ENCODE peak calls at places on chromosomes 1 and 21, in seven cellular contexts. H is ovary, M is breast epithelium, Y is choroid plexus epithelial cell, P is BJ, Z is heart left ventricle, K is esophagus squamous epithelium. F is an unnamed sample.

GRCh38 chr21:42991992-42992740 is 17.8 kb downstream of the PKNOX1 start:
- DNase-seq in K (no peak), Z (peak; percentile 85), M (no peak), Y (peak; percentile 95), P (peak; percentile 67), H (peak; percentile 85), F (peak; percentile 87)

GRCh38 chr1:161196521-161197451 is 2.1 kb downstream of the ADAMTS4 start:
- DNase-seq in H (peak; percentile 61), K (no peak), M (no peak), Z (peak; percentile 67), Y (peak; percentile 84), P (peak; percentile 71), F (peak; percentile 78)

GRCh38 chr1:151513626-151514101 is 2.5 kb downstream of the CGN start:
- DNase-seq in K (no peak), Y (no peak), H (no peak), P (no peak), Z (no peak), M (peak; percentile 58), F (peak; percentile 29)

GRCh38 chr21:45828580-45829565 is 152.7 kb upstream of the COL6A1 start:
- DNase-seq in H (no peak), P (no peak), Y (no peak), M (no peak), K (no peak), Z (no peak), F (no peak)

GRCh38 chr1:93434088-93434487 is 13.8 kb upstream of the FNBP1L start:
- DNase-seq in Z (no peak), Y (no peak), M (no peak), P (no peak), K (no peak), H (no peak), F (no peak)

GRCh38 chr1:24096737-24097103 is 15.2 kb downstream of the MYOM3 start:
- DNase-seq in Y (no peak), H (no peak), K (no peak), Z (no peak), M (no peak), P (no peak), F (no peak)

GRCh38 chr1:174114788-174115448 is 44.4 kb upstream of the RABGAP1L start:
- DNase-seq in K (no peak), H (no peak), M (no peak), P (no peak), Y (peak; percentile 68), Z (no peak), F (peak; percentile 47)

GRCh38 chr1:205772607-205773032 is 2.7 kb downstream of the RAB29 start:
- DNase-seq in K (no peak), Y (no peak), P (no peak), M (no peak), Z (no peak), H (no peak), F (no peak)

GRCh38 chr1:235709018-235709417 is 59.4 kb upstream of the GNG4 start:
- DNase-seq in Y (no peak), P (no peak), Z (no peak), M (no peak), K (no peak), H (no peak), F (no peak)

GRCh38 chr1:91872560-91873081 is 13.3 kb downstream of the TGFBR3 start:
- DNase-seq in H (no peak), K (no peak), Z (no peak), Y (no peak), M (no peak), P (no peak), F (no peak)

GRCh38 chr1:245686446-245687030 is 531.8 kb downstream of the KIF26B start:
- DNase-seq in H (no peak), Y (no peak), K (no peak), P (no peak), M (no peak), Z (no peak), F (no peak)

GRCh38 chr1:22118291-22118992 is 24.5 kb downstream of the WNT4 start:
- DNase-seq in M (no peak), Z (peak; percentile 18), K (no peak), H (no peak), Y (no peak), P (no peak), F (no peak)

GRCh38 chr1:150889650-150890416 is 2.9 kb downstream of the CTXND2 start:
- DNase-seq in M (no peak), P (no peak), H (no peak), K (no peak), Y (no peak), Z (no peak), F (no peak)

GRCh38 chr1:235783148-235783776 is 83.4 kb downstream of the LYST start:
- DNase-seq in Z (no peak), Y (peak; percentile 69), H (no peak), M (no peak), P (peak; percentile 24), K (no peak), F (peak; percentile 17)

GRCh38 chr21:42147386-42148020 is 71.4 kb upstream of the ABCG1 start:
- DNase-seq in Y (no peak), H (peak; percentile 6), K (no peak), Z (no peak), M (no peak), P (no peak), F (no peak)

GRCh38 chr1:47559944-47560695 is 122.3 kb downstream of the FOXD2 start:
- DNase-seq in Y (no peak), K (no peak), H (no peak), M (no peak), P (no peak), Z (no peak), F (no peak)

GRCh38 chr1:2230781-2231666 is 2.9 kb downstream of the SKI start:
- DNase-seq in K (no peak), H (peak; percentile 61), P (no peak), M (no peak), Z (no peak), Y (no peak), F (no peak)

GRCh38 chr1:210489491-210489890 is 160.8 kb downstream of the HHAT start:
- DNase-seq in K (no peak), Z (no peak), Y (peak; percentile 4), M (no peak), H (no peak), P (no peak), F (peak; percentile 20)

DNA sequence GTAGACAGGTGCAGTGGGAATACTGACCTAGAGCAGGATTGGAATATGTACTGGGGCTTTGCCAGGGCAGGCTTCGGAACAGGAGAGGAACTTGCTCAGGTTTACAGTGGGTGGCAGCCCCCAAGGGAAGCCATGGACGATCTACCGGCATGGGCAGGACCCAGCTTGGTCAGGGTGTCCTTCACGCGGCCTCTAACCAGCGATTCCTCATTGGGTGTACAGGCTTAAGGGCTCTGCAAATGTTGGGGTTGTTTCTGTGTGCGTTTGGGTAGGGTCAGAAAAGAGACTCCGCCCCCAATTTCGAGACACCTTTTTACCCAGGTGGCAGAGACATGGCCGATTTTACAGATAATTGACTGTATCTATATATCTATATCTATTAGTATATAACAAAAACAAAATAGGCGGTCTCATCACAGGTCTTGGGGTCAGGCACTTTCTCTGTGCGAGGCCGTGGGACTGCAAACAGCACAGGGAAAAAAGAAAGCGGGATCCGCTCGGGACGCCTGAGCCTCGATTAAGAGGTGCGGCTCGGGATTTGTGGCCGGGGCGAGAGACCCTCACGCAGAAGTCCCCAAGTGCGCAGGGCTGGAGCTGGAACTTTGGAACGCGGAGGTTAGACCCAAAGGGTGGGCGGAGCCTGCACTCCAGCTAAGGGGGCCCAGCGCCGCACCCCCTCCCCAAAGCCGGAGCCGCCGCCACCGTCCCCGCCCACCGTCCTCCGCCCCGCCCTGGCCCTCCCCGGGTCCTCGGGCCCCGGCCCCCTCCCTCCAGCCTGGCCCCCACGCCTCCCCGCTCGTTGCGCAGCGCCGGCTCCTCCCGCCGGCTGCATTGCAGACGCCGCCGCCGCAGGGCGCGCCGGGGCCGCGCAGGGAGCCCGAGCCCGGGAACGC is 67.5 kb upstream of the VAMP3 start:
- DNase-seq in P (no peak), Z (no peak), M (no peak), Y (no peak), K (no peak), H (no peak), F (no peak)
- H3K4me3 ChIP-seq in P (no peak overlapping the region), Z (peak overlapping the region; percentile 34), M (peak overlapping the region; percentile 15), Y (no peak overlapping the region), K (peak overlapping the region; percentile 73), H (peak overlapping the region; percentile 44), F (no peak overlapping the region)

GRCh38 chr1:109532365-109533136 is 7.1 kb upstream of the GPR61 start:
- DNase-seq in Z (peak; percentile 86), M (peak; percentile 70), K (no peak), Y (peak; percentile 86), P (no peak), H (peak; percentile 87), F (no peak)
- H3K4me3 ChIP-seq in Z (peak overlapping the region; percentile 12), M (no peak overlapping the region), K (peak overlapping the region; percentile 39), Y (peak overlapping the region; percentile 29), P (no peak overlapping the region), H (no peak overlapping the region), F (no peak overlapping the region)

GRCh38 chr1:44604167-44604955 is 69.9 kb downstream of the TMEM53 start:
- DNase-seq in H (no peak), K (no peak), M (no peak), Z (no peak), Y (no peak), P (no peak), F (no peak)
- H3K4me3 ChIP-seq in H (no peak overlapping the region), K (no peak overlapping the region), M (no peak overlapping the region), Z (no peak overlapping the region), Y (no peak overlapping the region), P (no peak overlapping the region), F (no peak overlapping the region)

GRCh38 chr1:230123280-230124186 is 56.5 kb downstream of the GALNT2 start:
- DNase-seq in Z (no peak), P (no peak), H (no peak), Y (peak; percentile 82), M (no peak), K (no peak), F (peak; percentile 73)

GRCh38 chr1:230121950-230122349 is 54.9 kb downstream of the GALNT2 start:
- DNase-seq in P (no peak), K (no peak), M (no peak), H (no peak), Z (no peak), Y (no peak), F (no peak)

GRCh38 chr1:230124187-230125128 is 57.4 kb downstream of the GALNT2 start:
- DNase-seq in M (no peak), Y (peak; percentile 48), K (no peak), H (no peak), P (no peak), Z (no peak), F (no peak)

GRCh38 chr1:230120949-230121381 is 53.9 kb downstream of the GALNT2 start:
- DNase-seq in H (no peak), Z (no peak), M (no peak), Y (peak; percentile 57), P (no peak), K (no peak), F (no peak)

DNA sequence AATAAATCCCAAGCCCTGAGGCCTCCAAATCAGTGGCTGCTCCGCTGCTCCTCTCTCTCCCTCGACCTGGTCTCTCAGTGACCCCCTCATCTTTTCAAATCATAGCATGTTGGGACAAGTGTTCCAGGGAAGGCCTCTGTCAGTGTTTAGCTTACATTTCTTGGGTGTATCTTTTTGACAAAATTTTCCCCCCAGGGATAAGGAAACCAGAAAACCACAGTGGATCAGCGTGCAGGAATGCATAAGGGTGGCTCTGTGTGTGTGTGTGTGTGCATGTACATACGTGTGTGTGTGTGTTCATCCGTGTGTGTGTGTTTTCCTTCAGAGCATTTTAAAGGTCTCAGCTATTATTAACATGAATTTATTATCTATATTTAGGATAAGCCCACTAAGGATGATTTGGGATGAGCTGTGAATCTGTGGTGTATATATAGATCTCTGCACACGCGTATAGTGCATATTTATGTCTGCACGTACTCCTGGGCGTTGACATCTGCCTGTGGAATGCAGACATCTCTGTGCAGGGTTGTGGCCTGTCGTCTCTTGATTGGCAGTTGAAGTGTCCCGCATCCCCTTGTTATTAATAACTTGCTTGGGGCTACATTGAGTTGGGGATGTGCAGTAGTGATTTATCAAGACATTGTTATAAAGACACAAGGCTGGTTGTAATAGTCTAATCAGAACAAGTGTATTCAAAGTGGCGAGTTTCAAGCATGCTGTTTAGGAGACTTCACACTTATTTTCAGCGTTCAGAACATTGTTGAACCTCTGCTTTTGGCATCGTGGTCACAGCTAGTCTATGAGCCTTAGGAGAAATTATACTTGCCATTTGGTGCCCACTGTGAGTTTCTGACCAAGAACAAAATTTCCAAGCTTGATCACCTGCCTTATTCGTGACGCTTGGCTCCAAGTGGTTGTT is 55.6 kb downstream of the GALNT2 start:
- DNase-seq in M (no peak), H (no peak), Y (no peak), P (no peak), Z (no peak), K (no peak), F (no peak)
- H3K4me3 ChIP-seq in M (no peak overlapping the region), H (no peak overlapping the region), Y (no peak overlapping the region), P (no peak overlapping the region), Z (no peak overlapping the region), K (no peak overlapping the region), F (no peak overlapping the region)